ENCODE peak calls at places on chromosome 2, in six cellular contexts. N, L, X, H, T and S are unnamed samples. For H3K27me3, the result is how much of the 10 kb centered on the place peaks cover.

GRCh38 chr2:29995241-29995640 is 73.9 kb upstream of the ALK start:
- DNase-seq in H (no peak), L (no peak), X (no peak), T (no peak), N (no peak), S (no peak)

GRCh38 chr2:196143641-196144236 is 27.6 kb downstream of the STK17B start:
- DNase-seq in T (no peak), H (no peak), N (no peak), L (no peak), X (no peak), S (no peak)

GRCh38 chr2:81324046-81324445 is 1019.5 kb upstream of the LRRTM1 start:
- DNase-seq in T (peak), N (no peak), H (no peak), X (no peak), L (no peak), S (no peak)

GRCh38 chr2:99472327-99472960 is 17.4 kb downstream of the REV1 start:
- DNase-seq in N (no peak), X (no peak), T (no peak), L (no peak), H (no peak), S (no peak)

GRCh38 chr2:166413255-166413654 is 37.5 kb upstream of the SCN9A start:
- DNase-seq in L (no peak), H (no peak), T (no peak), N (no peak), X (no peak), S (no peak)

GRCh38 chr2:46923011-46923669 is 7.5 kb upstream of the MCFD2 start:
- DNase-seq in L (no peak), T (no peak), N (no peak), H (no peak), X (peak), S (no peak)

GRCh38 chr2:107932986-107933385 is 53.3 kb upstream of the SLC5A7 start:
- DNase-seq in L (no peak), N (no peak), H (no peak), T (peak), X (no peak), S (no peak)

GRCh38 chr2:58769494-58770239 is 528.5 kb upstream of the FANCL start:
- DNase-seq in X (no peak), N (no peak), L (no peak), T (no peak), H (no peak), S (no peak)

GRCh38 chr2:46538393-46538792 is 59.0 kb downstream of the TMEM247 start:
- DNase-seq in H (no peak), T (no peak), X (no peak), L (no peak), N (no peak), S (no peak)

GRCh38 chr2:127545796-127546195 is 10.3 kb downstream of the MYO7B start:
- DNase-seq in H (no peak), T (no peak), L (no peak), X (no peak), N (no peak), S (no peak)

GRCh38 chr2:35788543-35788942 is 567.0 kb upstream of the CRIM1 start:
- DNase-seq in L (no peak), H (no peak), X (no peak), T (no peak), N (no peak), S (no peak)

GRCh38 chr2:218873359-218874194 is 7.1 kb upstream of the WNT10A start:
- DNase-seq in X (no peak), T (peak), L (no peak), N (no peak), H (no peak), S (no peak)

DNA sequence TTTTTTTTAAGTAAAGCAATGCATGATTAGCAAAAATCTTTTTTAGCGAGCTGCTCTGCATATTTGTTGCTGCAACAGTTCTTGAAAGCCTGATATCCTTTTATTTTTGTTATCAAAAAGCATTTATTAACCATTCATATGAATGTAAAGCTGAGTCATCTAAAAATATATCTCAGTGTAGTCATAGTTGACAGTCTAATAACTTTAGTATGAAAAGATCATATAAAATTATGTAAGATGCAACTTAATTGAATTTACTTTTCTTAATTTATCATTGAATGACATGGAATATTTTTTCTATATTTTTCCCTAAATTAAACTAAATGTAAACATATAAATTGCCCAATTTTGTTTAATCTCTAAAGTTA is 8.5 kb downstream of the UGP2 start:
- DNase-seq in X (no peak), N (no peak), T (no peak), H (no peak), L (no peak), S (no peak)
- H3K27ac ChIP-seq in X (no peak), N (peak), T (peak), H (no peak), L (no peak), S (no peak)

GRCh38 chr2:73925853-73926492 is 707 bp upstream of the DGUOK start:
- DNase-seq in L (no peak), T (peak), H (no peak), X (peak), N (no peak), S (no peak)
- H3K4me3 ChIP-seq in L (peak), T (peak), H (peak), X (peak), N (peak), S (no peak)

GRCh38 chr2:72442270-72442669 is 294.6 kb upstream of the CYP26B1 start:
- DNase-seq in X (no peak), N (no peak), H (no peak), L (no peak), T (no peak), S (no peak)

GRCh38 chr2:72438364-72438763 is 290.7 kb upstream of the CYP26B1 start:
- DNase-seq in L (no peak), H (no peak), T (no peak), N (no peak), X (no peak), S (no peak)

GRCh38 chr2:72439892-72440291 is 292.2 kb upstream of the CYP26B1 start:
- DNase-seq in T (peak), N (no peak), L (no peak), X (no peak), H (no peak), S (no peak)
- H3K27me3 ChIP-seq in T (under half), N (under half), L (under half), X (under half), H (under half), S (under half)

GRCh38 chr2:57160976-57161375 is 885.6 kb upstream of the VRK2 start:
- DNase-seq in N (no peak), H (no peak), T (no peak), L (no peak), X (no peak), S (no peak)

DNA sequence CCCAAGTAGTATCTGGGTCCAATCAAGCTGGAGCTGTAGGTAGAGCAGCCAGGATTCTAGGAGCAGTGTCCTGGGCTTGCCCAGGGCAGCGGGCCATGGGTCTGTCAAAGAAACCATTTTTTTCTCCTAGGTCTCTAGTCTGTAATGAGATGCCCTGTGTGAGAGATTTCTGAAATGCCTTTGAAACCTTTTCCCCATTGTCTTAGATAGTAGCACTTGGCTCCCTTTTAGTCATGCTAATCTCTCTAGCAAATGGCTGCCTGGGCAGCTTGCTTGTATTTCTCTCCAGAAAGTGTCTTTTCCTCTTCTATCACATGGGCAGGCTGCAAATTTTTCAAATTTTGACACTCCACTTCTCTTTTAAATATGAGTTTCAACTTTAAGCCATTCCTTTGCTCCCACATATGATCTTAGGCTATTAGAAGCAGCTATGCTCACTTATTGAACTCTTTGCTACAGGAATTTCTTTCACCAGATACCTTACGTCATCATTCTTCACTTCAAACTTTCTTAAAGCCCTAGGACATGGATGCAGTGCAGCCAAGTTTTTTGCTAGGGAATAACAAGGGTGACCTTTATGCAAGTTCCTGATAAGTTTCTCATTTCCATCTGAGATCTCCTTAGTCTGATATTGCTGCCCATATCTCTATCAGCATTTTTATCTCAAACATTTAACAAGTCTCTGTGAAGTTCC is 890.2 kb upstream of the VRK2 start:
- DNase-seq in T (peak), X (no peak), L (no peak), N (no peak), H (no peak), S (no peak)
- H3K27ac ChIP-seq in T (no peak), X (no peak), L (no peak), N (no peak), H (no peak), S (no peak)

GRCh38 chr2:20072436-20073158 is 21.2 kb upstream of the LAPTM4A start:
- DNase-seq in H (no peak), L (no peak), T (no peak), N (no peak), X (no peak), S (no peak)
- H3K4me3 ChIP-seq in H (no peak), L (no peak), T (no peak), N (peak), X (no peak), S (no peak)

GRCh38 chr2:44951714-44952113 is 10.2 kb downstream of the SIX3 start:
- DNase-seq in H (no peak), X (no peak), T (no peak), N (no peak), L (no peak), S (no peak)
- H3K27me3 ChIP-seq in H (under half), X (half or more), T (half or more), N (under half), L (half or more), S (under half)

DNA sequence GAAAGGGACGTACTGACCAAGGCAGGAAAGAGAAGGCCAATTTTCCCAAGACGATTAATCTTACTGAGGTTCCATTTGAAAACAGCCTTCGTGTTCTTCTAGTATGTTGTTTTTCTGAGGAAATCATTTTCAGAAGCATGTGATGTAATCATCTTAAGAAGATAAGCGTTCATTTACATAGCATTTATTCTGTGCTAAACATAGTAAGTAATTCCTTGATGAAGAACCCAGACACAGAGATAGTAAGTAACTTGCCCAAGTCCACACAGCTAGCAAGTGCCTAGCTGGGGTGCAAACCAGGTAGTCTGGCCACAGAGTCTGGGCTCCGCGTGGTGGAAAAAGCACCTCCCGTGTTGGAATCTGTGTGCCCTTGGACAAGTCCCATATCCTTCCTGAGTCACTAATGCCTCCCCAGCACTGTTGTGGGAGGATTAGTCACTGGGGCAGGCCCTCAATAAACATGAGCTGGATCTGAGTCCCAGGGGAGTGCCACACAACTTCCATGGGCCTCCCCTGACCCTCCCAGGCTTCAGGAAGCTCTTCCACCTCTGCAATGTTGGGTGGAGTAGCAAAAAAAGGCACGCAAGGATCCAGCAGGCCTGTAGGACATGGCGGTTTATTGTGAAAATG is 26.9 kb upstream of the ASAP2 start:
- DNase-seq in X (peak), L (peak), N (peak), H (peak), T (no peak), S (no peak)
- H3K27ac ChIP-seq in X (peak), L (peak), N (peak), H (peak), T (no peak), S (peak)

DNA sequence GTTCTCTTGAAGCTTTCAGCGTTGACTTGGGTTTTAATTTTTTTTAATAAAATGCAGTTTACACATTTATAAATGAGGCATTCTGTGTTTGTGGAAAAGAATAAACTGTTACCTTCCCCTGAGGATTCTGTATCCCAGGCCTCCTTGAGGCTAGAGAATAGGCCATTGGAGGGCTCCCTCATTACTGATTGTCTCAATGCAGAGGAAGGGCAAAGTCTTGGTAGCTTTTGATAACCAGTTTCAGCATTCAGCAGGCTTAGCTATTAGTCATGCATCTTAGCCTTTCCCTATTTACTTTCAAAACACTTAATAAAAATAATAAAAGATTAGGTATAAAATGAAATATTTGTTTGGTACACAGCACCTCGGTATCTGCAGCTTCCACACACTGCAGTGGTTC is 58.1 kb upstream of the OTX1 start:
- DNase-seq in L (no peak), H (no peak), T (peak), N (no peak), X (no peak), S (no peak)
- H3K4me3 ChIP-seq in L (no peak), H (no peak), T (no peak), N (no peak), X (no peak), S (no peak)

DNA sequence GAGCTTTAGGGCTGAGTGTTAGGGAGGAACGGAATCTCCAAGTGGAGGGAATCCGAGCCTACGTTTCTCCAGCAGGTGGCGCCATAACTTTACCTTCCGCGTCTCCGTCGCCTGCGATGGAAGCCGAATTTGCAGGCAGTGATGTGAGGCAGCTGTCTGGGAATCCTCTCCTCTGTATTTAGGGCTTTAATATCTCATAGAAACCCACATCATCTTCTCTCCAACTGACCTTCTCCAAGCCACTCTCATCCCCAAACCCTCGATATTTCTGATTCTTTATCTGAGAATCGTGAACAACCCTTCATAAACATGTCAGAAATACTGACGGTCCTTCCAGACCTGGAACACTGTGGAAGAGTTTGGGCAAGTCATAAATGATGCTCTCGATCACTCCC is 27.5 kb downstream of the SIX2 start:
- DNase-seq in X (peak), N (peak), H (peak), L (peak), T (peak), S (peak)
- H3K27me3 ChIP-seq in X (under half), N (under half), H (under half), L (under half), T (under half), S (under half)